ENCODE peak calls at places on chromosomes 2 and 18, in six cellular contexts. R, J, Y, E, K and I are unnamed samples.

GRCh38 chr2:172097557-172098131 is 5.1 kb downstream of the DLX2 start:
- DNase-seq in R (peak), J (no peak), Y (no peak), E (no peak), K (no peak), I (no peak)

GRCh38 chr2:123080331-123080730 is 944.8 kb upstream of the CNTNAP5 start:
- DNase-seq in R (no peak), J (no peak), Y (no peak), E (no peak), K (peak), I (peak)

GRCh38 chr2:178056345-178056744 is 16.2 kb downstream of the PDE11A start:
- DNase-seq in R (no peak), J (no peak), Y (no peak), E (no peak), K (no peak), I (no peak)

GRCh38 chr2:10478916-10479315 is 30.8 kb upstream of the ODC1 start:
- DNase-seq in R (no peak), J (no peak), Y (no peak), E (peak), K (no peak), I (no peak)

GRCh38 chr2:173151671-173152398 is 76.2 kb downstream of the MAP3K20 start:
- DNase-seq in R (peak), J (peak), Y (no peak), E (no peak), K (peak), I (peak)

GRCh38 chr2:227834423-227834822 is 20.8 kb downstream of the CCL20 start:
- DNase-seq in R (peak), J (no peak), Y (no peak), E (no peak), K (no peak), I (no peak)

GRCh38 chr2:183995632-183996031 is 602.7 kb upstream of the ZNF804A start:
- DNase-seq in R (no peak), J (peak), Y (no peak), E (no peak), K (no peak), I (peak)

GRCh38 chr2:215590353-215590752 is 154.5 kb upstream of the FN1 start:
- DNase-seq in R (no peak), J (no peak), Y (no peak), E (no peak), K (no peak), I (peak)

GRCh38 chr18:74468547-74469014 is 11.5 kb upstream of the DIPK1C start:
- DNase-seq in R (peak), J (peak), Y (no peak), E (no peak), K (peak), I (peak)

GRCh38 chr2:188410504-188411235 is 119.0 kb downstream of the GULP1 start:
- DNase-seq in R (no peak), J (peak), Y (no peak), E (no peak), K (peak), I (peak)

GRCh38 chr2:85601771-85602475 is 575 bp downstream of the TMEM150A start:
- DNase-seq in R (peak), J (no peak), Y (peak), E (peak), K (peak), I (no peak)

DNA sequence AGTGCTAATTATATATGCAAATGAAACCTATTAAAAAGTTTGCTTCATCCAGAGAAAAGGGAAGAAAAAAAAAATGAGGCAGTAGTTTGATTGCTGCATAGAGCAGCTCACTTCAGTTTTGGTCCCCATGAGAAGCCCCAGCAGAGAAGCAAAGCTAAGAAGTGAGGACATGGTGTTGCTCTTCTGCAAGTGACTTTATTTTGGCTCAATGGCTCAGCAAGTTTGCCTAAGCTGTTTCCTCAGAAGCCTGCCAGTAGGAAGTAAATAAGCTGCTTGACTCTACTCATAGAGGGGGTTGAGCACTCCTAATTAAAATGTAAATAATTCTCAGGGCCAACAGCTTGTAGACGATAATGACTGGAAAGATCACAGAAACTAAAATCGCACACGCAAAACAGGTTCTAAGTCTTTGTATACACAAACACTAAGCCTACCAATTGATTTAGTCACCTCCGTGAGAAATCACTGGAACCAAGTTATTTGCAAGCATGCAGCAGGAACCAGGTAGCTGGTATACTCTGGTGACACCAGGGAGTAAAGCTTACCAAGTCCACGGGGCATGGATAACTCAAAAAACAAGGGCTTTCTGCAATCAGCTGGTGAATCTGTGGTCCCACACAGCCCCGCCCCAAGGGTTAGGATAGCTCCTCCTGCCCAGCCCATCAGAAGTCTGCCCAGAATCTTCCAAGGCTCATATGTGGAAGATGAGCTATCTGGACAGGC is 39.7 kb upstream of the NABP1 start:
- DNase-seq in R (no peak), J (no peak), Y (no peak), E (no peak), K (no peak), I (peak)
- H3K4me3 ChIP-seq in R (no peak), J (peak), Y (no peak), E (no peak), K (no peak), I (no peak)

GRCh38 chr2:121944072-121944829 is 188.8 kb downstream of the TSN start:
- DNase-seq in R (peak), J (peak), Y (no peak), E (no peak), K (peak), I (peak)
- H3K4me3 ChIP-seq in R (no peak), J (no peak), Y (no peak), E (no peak), K (no peak), I (no peak)

DNA sequence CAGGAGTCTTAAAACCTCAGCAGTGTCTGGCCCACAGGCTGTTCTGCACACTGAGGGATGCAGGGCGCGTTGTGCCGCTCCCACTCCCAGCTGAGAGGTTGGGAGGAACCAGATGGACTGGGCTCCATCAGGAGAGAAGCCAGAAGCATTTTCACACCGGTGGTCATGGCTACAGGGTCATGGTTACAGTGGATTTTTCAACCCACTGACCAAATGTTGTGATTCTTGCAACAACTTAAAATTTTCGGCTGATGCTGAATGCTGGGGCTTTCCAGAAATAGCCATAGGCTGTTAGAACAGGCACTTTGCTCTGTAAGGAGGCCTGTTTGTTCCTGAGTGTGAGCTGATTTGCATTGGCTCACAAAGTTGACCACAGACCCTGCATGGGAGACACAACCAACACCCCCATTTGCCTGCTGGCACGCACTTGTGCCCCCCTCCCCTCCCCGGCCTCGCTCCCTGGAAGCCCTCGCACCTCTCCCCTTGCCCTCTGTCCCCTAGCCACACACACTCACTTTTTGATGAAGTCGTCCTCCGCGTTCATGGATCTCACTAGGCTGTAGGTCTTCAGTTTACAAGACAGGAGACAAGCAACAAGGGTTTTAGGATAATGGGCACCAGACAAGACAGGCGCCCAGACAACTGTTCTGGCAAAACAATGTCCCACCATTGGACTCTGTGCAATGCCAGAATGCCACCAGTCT is 3.4 kb downstream of the LPIN1 start:
- DNase-seq in R (peak), J (no peak), Y (no peak), E (no peak), K (no peak), I (no peak)
- H3K4me3 ChIP-seq in R (peak), J (no peak), Y (no peak), E (no peak), K (no peak), I (no peak)

DNA sequence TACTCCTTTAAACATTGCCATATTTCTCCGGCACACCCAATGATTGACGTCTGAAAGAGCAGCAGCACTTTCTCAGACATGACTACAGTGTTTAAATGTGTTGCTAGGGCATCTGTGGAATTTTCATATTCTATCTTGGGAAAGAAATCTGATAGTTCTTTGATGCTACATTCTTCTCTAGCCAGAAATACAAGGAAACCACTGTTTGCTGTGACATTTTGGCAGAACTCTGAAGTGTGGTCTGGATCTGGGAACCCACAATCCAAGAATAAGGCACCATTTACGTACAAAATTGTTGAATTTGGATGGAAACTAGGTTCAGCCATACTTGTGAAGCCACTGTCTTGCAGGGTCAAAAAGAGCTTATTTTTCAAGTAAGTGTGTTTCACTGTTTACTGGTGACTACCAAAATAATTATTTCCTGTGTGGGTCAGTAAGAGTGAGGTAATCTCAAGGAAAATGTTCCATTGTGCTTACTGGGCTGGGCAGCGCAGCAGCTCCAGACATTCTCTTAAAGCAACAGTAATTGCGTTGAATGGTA is 21.3 kb upstream of the CD28 start:
- DNase-seq in R (peak), J (peak), Y (peak), E (no peak), K (peak), I (peak)
- H3K4me3 ChIP-seq in R (no peak), J (no peak), Y (no peak), E (no peak), K (no peak), I (no peak)

DNA sequence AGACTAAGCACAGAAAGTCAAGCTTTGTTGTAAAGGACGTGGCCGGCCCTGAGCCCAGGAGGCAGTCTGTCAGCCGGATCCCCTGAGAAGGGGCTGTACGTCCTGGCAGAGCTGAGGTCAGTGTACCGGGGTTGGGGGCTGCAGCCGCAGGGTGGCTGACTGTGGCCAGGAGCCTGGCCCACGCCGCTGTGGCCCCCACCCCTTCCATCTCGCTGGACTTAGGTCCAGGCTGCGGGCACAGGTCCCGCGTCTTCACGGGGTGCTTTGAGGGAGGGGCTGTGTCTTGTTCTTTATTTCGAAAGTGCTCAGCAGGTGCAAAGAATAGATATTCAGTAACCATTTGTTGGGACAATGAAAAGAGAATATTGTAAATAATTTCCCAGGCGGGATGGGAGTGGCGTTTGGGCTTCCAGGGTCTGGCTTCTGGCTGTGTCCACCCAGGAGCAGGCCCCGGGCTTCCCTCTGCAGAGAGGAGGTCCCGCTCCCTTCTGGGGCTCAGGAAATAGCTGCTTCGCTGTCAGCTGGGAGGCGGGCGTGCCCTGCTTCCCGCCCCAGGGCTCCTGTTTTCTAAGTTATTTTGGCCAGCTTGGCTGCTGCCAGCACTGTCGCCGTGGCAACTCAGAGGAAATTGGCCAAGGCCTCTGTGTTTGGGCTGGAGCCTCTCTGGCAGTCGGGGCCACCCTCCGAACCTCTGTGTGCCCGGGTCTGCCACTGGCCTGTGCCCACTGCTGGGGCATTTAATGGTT is 7.4 kb downstream of the NFATC1 start:
- DNase-seq in R (peak), J (no peak), Y (peak), E (peak), K (peak), I (no peak)
- H3K4me3 ChIP-seq in R (no peak), J (no peak), Y (peak), E (peak), K (no peak), I (no peak)

GRCh38 chr2:9228781-9229469 is 22.3 kb downstream of the ASAP2 start:
- DNase-seq in R (no peak), J (no peak), Y (no peak), E (no peak), K (no peak), I (no peak)

GRCh38 chr2:9230881-9231280 is 24.3 kb downstream of the ASAP2 start:
- DNase-seq in R (no peak), J (no peak), Y (no peak), E (no peak), K (no peak), I (no peak)

GRCh38 chr2:9228088-9228751 is 21.6 kb downstream of the ASAP2 start:
- DNase-seq in R (peak), J (peak), Y (no peak), E (no peak), K (peak), I (peak)

GRCh38 chr2:9230051-9230802 is 23.6 kb downstream of the ASAP2 start:
- DNase-seq in R (peak), J (no peak), Y (peak), E (peak), K (peak), I (no peak)

DNA sequence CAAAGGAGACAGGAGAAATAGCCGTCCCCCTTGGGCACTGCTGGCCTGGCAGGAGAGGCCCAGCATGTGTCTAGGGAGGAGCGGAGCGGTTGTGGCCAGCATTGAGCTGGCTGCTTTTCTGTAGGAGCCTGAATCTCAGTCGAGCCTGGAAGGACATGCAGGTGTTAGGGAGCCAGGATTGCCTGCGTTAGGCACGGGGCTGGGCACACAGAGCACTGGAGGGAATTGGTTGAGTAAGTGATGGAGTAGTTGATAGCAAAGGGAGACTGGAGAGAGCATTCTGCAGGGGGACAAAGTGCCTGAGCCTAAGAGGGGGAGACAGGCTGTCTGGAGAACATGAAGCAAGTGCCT is 22.8 kb downstream of the ASAP2 start:
- DNase-seq in R (no peak), J (no peak), Y (no peak), E (no peak), K (no peak), I (no peak)
- H3K4me3 ChIP-seq in R (no peak), J (no peak), Y (no peak), E (no peak), K (no peak), I (no peak)

DNA sequence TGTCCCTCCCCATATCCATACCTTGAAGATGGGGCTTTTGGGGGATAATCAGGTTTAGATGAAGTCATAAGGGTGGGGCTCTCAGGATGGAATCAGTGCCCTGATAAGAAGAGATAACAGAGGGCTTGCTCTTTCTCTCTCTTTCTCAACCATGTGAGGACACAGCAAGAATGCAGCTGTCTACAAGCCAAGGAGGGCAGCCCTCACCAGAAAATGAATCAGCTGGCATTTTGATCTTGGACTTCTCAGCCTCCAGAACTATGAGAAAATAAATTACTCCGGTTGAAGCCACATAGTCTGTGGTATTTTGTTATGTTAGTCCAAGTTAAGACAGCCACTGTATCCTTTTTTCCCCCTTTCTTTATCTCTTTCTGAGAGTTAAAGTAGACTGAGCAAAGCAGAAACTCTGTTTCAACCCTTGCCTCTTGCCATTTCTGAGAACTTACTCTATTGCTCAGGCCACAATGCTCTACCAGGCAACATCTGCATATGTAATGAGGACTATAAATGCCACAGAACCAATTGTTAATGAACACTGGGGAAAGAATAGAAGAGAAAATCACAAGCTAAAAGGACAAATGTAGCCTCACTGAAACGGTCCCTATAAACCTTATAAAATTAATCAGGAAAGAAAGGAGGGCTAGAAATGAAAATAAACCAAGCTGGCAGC is 56.9 kb downstream of the SRBD1 start:
- DNase-seq in R (peak), J (peak), Y (no peak), E (no peak), K (peak), I (no peak)
- H3K4me3 ChIP-seq in R (no peak), J (no peak), Y (no peak), E (no peak), K (no peak), I (no peak)

GRCh38 chr2:181862583-181863281 is 28.8 kb upstream of the ITPRID2 start:
- DNase-seq in R (no peak), J (no peak), Y (no peak), E (no peak), K (no peak), I (no peak)

GRCh38 chr2:181861379-181861778 is 30.2 kb upstream of the ITPRID2 start:
- DNase-seq in R (no peak), J (no peak), Y (no peak), E (no peak), K (no peak), I (no peak)

GRCh38 chr2:181859123-181859522 is 32.4 kb upstream of the ITPRID2 start:
- DNase-seq in R (no peak), J (peak), Y (no peak), E (no peak), K (no peak), I (peak)

GRCh38 chr2:181858600-181858999 is 32.9 kb upstream of the ITPRID2 start:
- DNase-seq in R (no peak), J (no peak), Y (no peak), E (no peak), K (no peak), I (peak)

GRCh38 chr2:181857471-181857870 is 34.1 kb upstream of the ITPRID2 start:
- DNase-seq in R (no peak), J (peak), Y (no peak), E (no peak), K (no peak), I (peak)
- H3K4me3 ChIP-seq in R (no peak), J (no peak), Y (no peak), E (no peak), K (no peak), I (no peak)

GRCh38 chr18:59062643-59063006 is 77.1 kb upstream of the SEC11C start:
- DNase-seq in R (no peak), J (no peak), Y (no peak), E (no peak), K (no peak), I (no peak)
- H3K4me3 ChIP-seq in R (no peak), J (no peak), Y (no peak), E (no peak), K (no peak), I (no peak)